ENCODE peak calls at places on chromosomes 13 and 19, in four cellular contexts. Y is H1, J is HepG2, Z is K562. P is an unnamed sample.
A peak's percentile ranks its signal among the peaks of the same experiment; 100 is the strongest.

GRCh38 chr19:42081584-42082258 is 5.8 kb downstream of the ZNF574 start:
- DNase-seq in J (peak; percentile 57), Z (no peak), Y (no peak), P (peak; percentile 46)

GRCh38 chr13:25088562-25089221 is 7.2 kb upstream of the PABPC3 start:
- DNase-seq in J (no peak), Z (no peak), Y (no peak), P (no peak)

GRCh38 chr19:47663435-47663910 is 49.7 kb upstream of the EHD2 start:
- DNase-seq in Z (no peak), Y (no peak), J (peak; percentile 14), P (no peak)

GRCh38 chr19:38443458-38444001 is 10.0 kb downstream of the RYR1 start:
- DNase-seq in Z (no peak), J (no peak), Y (no peak), P (no peak)

GRCh38 chr13:36357692-36358091 is 11.5 kb upstream of the SPART start:
- DNase-seq in Z (no peak), Y (no peak), J (no peak), P (no peak)

GRCh38 chr19:55005684-55006488 is 32.2 kb downstream of the GP6 start:
- DNase-seq in Z (peak; percentile 88), J (peak; percentile 12), Y (no peak), P (peak; percentile 93)

GRCh38 chr13:73870970-73871935 is 263.0 kb downstream of the KLF12 start:
- DNase-seq in J (no peak), Z (no peak), Y (no peak), P (peak; percentile 59)

GRCh38 chr13:104984296-104984818 is 1551.1 kb downstream of the EFNB2 start:
- DNase-seq in J (no peak), Z (no peak), Y (no peak), P (no peak)

GRCh38 chr19:47790398-47790814 is 11.9 kb downstream of the SELENOW start:
- DNase-seq in Y (peak; percentile 100), J (peak; percentile 65), Z (peak; percentile 85), P (peak; percentile 98)

GRCh38 chr13:109288151-109288709 is 498.2 kb downstream of the IRS2 start:
- DNase-seq in Z (no peak), J (no peak), Y (no peak), P (no peak)
- H3K4me2 ChIP-seq in Z (no peak overlapping the region), J (no peak overlapping the region), Y (no peak overlapping the region), P (no peak overlapping the region)

GRCh38 chr13:31090096-31090495 is 71.6 kb downstream of the HSPH1 start:
- DNase-seq in Z (no peak), J (no peak), Y (no peak), P (no peak)
- TF ChIP-seq CREB1 in Z (no peak), J (no peak), Y (no peak), P (no peak)

DNA sequence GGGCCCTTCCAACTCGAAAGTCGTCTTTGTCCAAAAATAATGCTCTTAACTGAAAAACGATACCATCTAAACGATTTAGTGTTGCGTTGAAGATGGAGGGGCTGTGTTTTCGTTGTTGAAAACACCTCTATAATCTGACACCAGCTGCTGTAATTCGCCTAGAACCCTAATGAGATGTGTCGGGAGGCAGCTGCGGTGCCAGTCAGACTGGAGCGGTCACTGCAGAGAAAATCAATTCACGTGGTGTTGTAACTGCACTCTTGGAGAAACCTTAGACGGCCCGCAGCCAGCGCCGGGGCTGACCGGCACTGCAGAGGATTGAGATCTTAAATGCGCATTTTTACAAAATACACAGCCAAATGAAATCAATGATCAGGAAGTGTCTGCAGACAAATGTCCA is 339.1 kb downstream of the ZNF536 start:
- DNase-seq in J (no peak), Z (no peak), Y (no peak), P (peak; percentile 17)
- H3K4me2 ChIP-seq in J (no peak overlapping the region), Z (no peak overlapping the region), Y (no peak overlapping the region), P (peak overlapping the region; percentile 19)

GRCh38 chr19:13975870-13976269 is 23.6 kb downstream of the DCAF15 start:
- DNase-seq in J (no peak), Z (no peak), Y (no peak), P (no peak)

GRCh38 chr19:13976446-13976845 is 24.1 kb downstream of the DCAF15 start:
- DNase-seq in Z (no peak), Y (no peak), J (no peak), P (no peak)

GRCh38 chr19:13972368-13973155 is 20.3 kb downstream of the DCAF15 start:
- DNase-seq in J (no peak), Y (no peak), Z (no peak), P (no peak)

GRCh38 chr19:13977803-13978202 is 25.5 kb downstream of the DCAF15 start:
- DNase-seq in Y (no peak), Z (no peak), J (no peak), P (no peak)

DNA sequence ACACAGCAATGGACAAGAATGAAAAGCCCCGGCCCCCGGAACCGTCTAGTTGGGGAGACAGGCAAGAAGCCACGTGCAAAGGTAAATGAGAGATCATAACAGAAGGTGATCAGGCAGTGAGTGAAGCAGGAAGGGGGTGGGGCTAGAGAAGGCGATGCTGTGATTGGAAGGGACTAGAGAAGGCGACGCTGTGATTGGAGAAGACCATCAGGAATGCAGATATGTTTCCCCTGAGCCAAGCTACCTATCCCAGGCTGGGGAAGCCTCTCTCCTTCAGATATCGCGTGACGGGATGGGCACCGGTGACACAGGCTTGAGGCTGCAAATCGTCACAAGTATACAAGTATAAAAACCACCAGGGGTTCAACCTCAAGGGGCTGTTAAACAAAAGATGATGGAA is 21.8 kb downstream of the DCAF15 start:
- DNase-seq in J (no peak), Y (peak; percentile 78), Z (peak; percentile 78), P (peak; percentile 98)
- TF ChIP-seq CREB1 in J (no peak), Y (peak; percentile 69), Z (no peak), P (peak; percentile 71)

GRCh38 chr13:113650275-113650674 is 7.7 kb downstream of the ATP4B start:
- DNase-seq in Z (no peak), Y (no peak), J (no peak), P (no peak)
- H3K4me2 ChIP-seq in Z (no peak overlapping the region), Y (no peak overlapping the region), J (no peak overlapping the region), P (no peak overlapping the region)

DNA sequence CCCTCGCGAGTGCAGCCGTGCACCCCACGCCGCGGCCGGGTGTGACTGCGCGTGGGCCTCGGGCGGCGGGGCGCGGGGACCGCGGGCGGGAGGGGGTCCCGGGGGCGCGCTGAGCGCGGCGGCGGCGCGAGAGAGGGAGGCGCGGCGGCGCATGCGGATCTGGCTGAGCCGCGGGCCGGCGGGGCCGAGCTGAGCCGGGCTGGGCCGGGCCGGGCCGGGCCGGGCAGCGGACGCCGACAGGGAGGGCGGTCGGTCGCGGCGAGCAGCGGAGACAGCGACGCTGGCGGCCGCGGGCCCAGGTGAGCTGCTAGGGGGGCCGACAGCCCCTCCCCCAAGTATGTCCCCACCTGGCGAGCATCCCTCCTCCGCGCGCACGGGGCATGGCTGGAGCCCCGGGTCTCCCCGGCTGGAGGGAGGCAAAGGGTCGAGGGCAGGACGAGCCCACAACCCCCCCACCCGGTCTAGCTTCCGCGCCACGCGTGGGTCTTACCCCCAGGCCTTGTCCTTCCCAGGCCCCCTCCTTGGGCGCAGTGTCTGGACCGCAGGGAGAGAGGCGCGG is 285 bp downstream of the SPTBN4 start:
- DNase-seq in Y (peak; percentile 64), J (no peak), Z (no peak), P (peak; percentile 54)
- TF ChIP-seq CREB1 in Y (no peak), J (no peak), Z (no peak), P (no peak)

P was measured in GM23338.